ENCODE peak calls at places on chromosomes 2 and 18, in seven cellular contexts. E is body of pancreas, O is dorsolateral prefrontal cortex, C is tibial artery, T is cardiac fibroblast, Q is tibial nerve, K is AG09309. Z is an unnamed sample.

GRCh38 chr2:145040433-145040832 is 520.5 kb upstream of the ZEB2 start:
- DNase-seq in E (no peak), O (no peak), C (no peak), T (peak; percentile 34), Q (no peak), K (no peak), Z (no peak)

GRCh38 chr2:206031162-206031784 is 54.7 kb downstream of the INO80D start:
- DNase-seq in E (no peak), O (no peak), C (no peak), T (peak; percentile 7), Q (no peak), K (no peak), Z (no peak)

GRCh38 chr2:129812654-129813053 is 166.8 kb upstream of the RAB6C start:
- DNase-seq in E (no peak), O (no peak), C (no peak), T (no peak), Q (no peak), K (no peak), Z (no peak)

GRCh38 chr2:56741601-56742102 is 557.9 kb downstream of the CCDC85A start:
- DNase-seq in E (no peak), O (no peak), C (peak; percentile 24), T (peak; percentile 88), Q (no peak), K (peak; percentile 74), Z (peak; percentile 92)

GRCh38 chr18:36717422-36718110 is 111.2 kb downstream of the TPGS2 start:
- DNase-seq in E (no peak), O (no peak), C (no peak), T (no peak), Q (no peak), K (no peak), Z (no peak)

GRCh38 chr2:126885701-126886121 is 13.0 kb upstream of the TEX51 start:
- DNase-seq in E (peak; percentile 18), O (no peak), C (no peak), T (peak; percentile 25), Q (no peak), K (no peak), Z (no peak)

GRCh38 chr2:55159037-55159651 is 72.9 kb downstream of the CLHC1 start:
- DNase-seq in E (peak; percentile 70), O (no peak), C (peak; percentile 77), T (peak; percentile 42), Q (no peak), K (no peak), Z (no peak)

GRCh38 chr2:217753460-217754200 is 249.2 kb downstream of the TNS1 start:
- DNase-seq in E (no peak), O (no peak), C (no peak), T (no peak), Q (no peak), K (no peak), Z (no peak)

GRCh38 chr2:227238242-227239237 is 74.1 kb downstream of the COL4A3 start:
- DNase-seq in E (peak; percentile 73), O (peak; percentile 53), C (peak; percentile 69), T (peak; percentile 78), Q (peak; percentile 51), K (peak; percentile 17), Z (peak; percentile 31)

GRCh38 chr2:239351687-239352086 is 49.1 kb downstream of the HDAC4 start:
- DNase-seq in E (no peak), O (no peak), C (no peak), T (no peak), Q (no peak), K (no peak), Z (no peak)

GRCh38 chr2:100235098-100235497 is 87.2 kb downstream of the LONRF2 start:
- DNase-seq in E (no peak), O (no peak), C (no peak), T (no peak), Q (no peak), K (no peak), Z (no peak)

GRCh38 chr18:61554117-61554776 is 221.0 kb downstream of the CDH20 start:
- DNase-seq in E (peak; percentile 14), O (no peak), C (no peak), T (no peak), Q (no peak), K (no peak), Z (no peak)

GRCh38 chr2:190267302-190267701 is 52.3 kb downstream of the HIBCH start:
- DNase-seq in E (no peak), O (no peak), C (no peak), T (peak; percentile 70), Q (no peak), K (peak; percentile 39), Z (peak; percentile 36)

GRCh38 chr2:15510131-15510530 is 51.0 kb downstream of the NBAS start:
- DNase-seq in E (no peak), O (no peak), C (no peak), T (no peak), Q (no peak), K (no peak), Z (no peak)

GRCh38 chr2:12883911-12884310 is 167.2 kb downstream of the TRIB2 start:
- DNase-seq in E (no peak), O (no peak), C (no peak), T (peak; percentile 61), Q (no peak), K (no peak), Z (no peak)

GRCh38 chr18:31596081-31596872 is 4.6 kb downstream of the TTR start:
- DNase-seq in E (no peak), O (no peak), C (no peak), T (no peak), Q (no peak), K (no peak), Z (no peak)

GRCh38 chr2:125730921-125731320 is 925.0 kb upstream of the GYPC start:
- DNase-seq in E (no peak), O (no peak), C (no peak), T (no peak), Q (no peak), K (no peak), Z (no peak)

GRCh38 chr2:1091895-1092585 is 141.4 kb downstream of the SNTG2 start:
- DNase-seq in E (no peak), O (no peak), C (no peak), T (no peak), Q (no peak), K (peak; percentile 31), Z (no peak)

GRCh38 chr18:58262581-58262980 is 218.6 kb downstream of the NEDD4L start:
- DNase-seq in E (no peak), O (no peak), C (no peak), T (no peak), Q (no peak), K (no peak), Z (no peak)

GRCh38 chr18:58264846-58265245 is 220.8 kb downstream of the NEDD4L start:
- DNase-seq in E (no peak), O (no peak), C (no peak), T (no peak), Q (no peak), K (no peak), Z (no peak)

GRCh38 chr18:58266291-58266690 is 222.3 kb downstream of the NEDD4L start:
- DNase-seq in E (no peak), O (no peak), C (no peak), T (no peak), Q (no peak), K (no peak), Z (no peak)

GRCh38 chr18:58263733-58264469 is 219.9 kb downstream of the NEDD4L start:
- DNase-seq in E (no peak), O (no peak), C (no peak), T (no peak), Q (no peak), K (no peak), Z (no peak)

GRCh38 chr18:58263055-58263732 is 219.2 kb downstream of the NEDD4L start:
- DNase-seq in E (peak; percentile 62), O (no peak), C (no peak), T (no peak), Q (no peak), K (no peak), Z (no peak)
- H3K4me3 ChIP-seq in E (no peak overlapping the region), O (no peak overlapping the region), C (no peak overlapping the region), T (no peak overlapping the region), Q (no peak overlapping the region), K (no peak overlapping the region), Z (no peak overlapping the region)

GRCh38 chr2:232420463-232421188 is 14.0 kb downstream of the ALPG start:
- DNase-seq in E (peak; percentile 58), O (no peak), C (no peak), T (peak; percentile 5), Q (no peak), K (no peak), Z (no peak)

GRCh38 chr2:232418056-232418455 is 11.4 kb downstream of the ALPG start:
- DNase-seq in E (no peak), O (no peak), C (no peak), T (no peak), Q (no peak), K (no peak), Z (no peak)

GRCh38 chr2:232420073-232420454 is 13.4 kb downstream of the ALPG start:
- DNase-seq in E (no peak), O (no peak), C (no peak), T (no peak), Q (no peak), K (no peak), Z (no peak)

GRCh38 chr2:232418466-232419244 is 12.0 kb downstream of the ALPG start:
- DNase-seq in E (peak; percentile 17), O (no peak), C (no peak), T (peak; percentile 6), Q (no peak), K (no peak), Z (no peak)

DNA sequence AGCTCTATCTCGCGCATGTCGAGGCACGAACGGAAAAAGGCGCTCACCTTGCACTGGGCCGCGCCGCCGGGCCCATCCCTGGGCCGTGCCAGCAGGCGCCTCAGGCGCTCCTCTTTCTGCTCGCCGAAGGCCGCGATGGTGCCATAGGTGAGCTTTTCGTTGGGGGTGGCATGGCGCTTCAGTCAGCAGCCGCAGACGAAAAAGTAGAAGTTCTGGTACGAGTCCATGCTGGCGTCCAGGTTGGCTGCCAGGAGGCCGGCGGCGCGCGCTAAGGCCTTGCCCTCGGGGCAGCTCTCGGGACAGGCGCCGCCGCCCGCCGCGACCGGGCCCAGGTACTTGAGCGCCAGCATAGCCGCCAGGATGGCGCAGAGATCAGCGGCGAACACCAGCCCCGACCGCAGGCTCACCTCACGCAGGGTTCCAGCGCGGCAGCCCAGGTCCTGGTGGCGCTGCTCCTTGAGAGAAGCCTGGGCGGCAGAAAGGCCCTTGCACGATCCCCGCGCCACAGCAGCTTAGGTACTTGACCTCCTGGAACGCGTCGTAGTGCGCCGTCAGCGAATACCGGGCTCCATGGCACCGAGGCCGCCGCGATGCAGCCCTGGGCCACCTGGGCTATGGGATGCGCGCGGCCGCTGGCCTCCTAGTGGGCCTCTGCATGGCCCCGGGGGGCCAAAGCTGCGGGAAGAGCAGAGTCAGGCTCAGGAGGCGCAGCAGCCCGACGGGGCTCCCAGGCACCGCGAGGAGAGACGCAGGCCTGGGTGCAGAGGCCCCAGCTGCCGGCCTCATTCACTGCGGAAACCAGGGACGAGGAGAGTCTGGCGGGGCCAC is 12.8 kb downstream of the ALPG start:
- DNase-seq in E (no peak), O (no peak), C (no peak), T (no peak), Q (no peak), K (no peak), Z (no peak)
- TF ChIP-seq CTCF in E (no peak), O (no peak), C (no peak), T (no peak), Q (no peak), K (no peak), Z (no peak)

GRCh38 chr18:23136326-23137092 is 1.2 kb downstream of the CABLES1 start:
- DNase-seq in E (peak; percentile 13), O (peak; percentile 6), C (peak; percentile 56), T (peak; percentile 35), Q (peak; percentile 42), K (no peak), Z (no peak)
- H3K4me3 ChIP-seq in E (no peak overlapping the region), O (peak overlapping the region; percentile 69), C (peak overlapping the region; percentile 59), T (peak overlapping the region; percentile 70), Q (peak overlapping the region; percentile 67), K (peak overlapping the region; percentile 55), Z (peak overlapping the region; percentile 76)

GRCh38 chr2:157901325-157901724 is 25.2 kb upstream of the ACVR1 start:
- DNase-seq in E (no peak), O (no peak), C (no peak), T (no peak), Q (no peak), K (no peak), Z (no peak)
- TF ChIP-seq CTCF in E (no peak), O (peak; percentile 29), C (no peak), T (peak; percentile 28), Q (no peak), K (peak; percentile 14), Z (peak; percentile 47)

Z was measured in retinal pigment epithelial cell.